ENCODE peak calls at places on chromosomes 3 and 15, in five cellular contexts. B is Peyer's patch, J is heart left ventricle, F is uterus, A is right lobe of liver. M is an unnamed sample.
A peak's percentile ranks its signal among the peaks of the same experiment; 100 is the strongest.

GRCh38 chr15:95291878-95292472 is 1038.5 kb upstream of the NR2F2 start:
- DNase-seq in B (no peak), J (no peak), F (no peak), A (no peak), M (no peak)

GRCh38 chr3:45564172-45564571 is 30.4 kb upstream of the LIMD1 start:
- DNase-seq in A (no peak), J (no peak), B (no peak), F (no peak), M (no peak)

GRCh38 chr3:120140098-120140742 is 46.0 kb upstream of the GSK3B start:
- DNase-seq in A (no peak), B (no peak), F (no peak), J (no peak), M (no peak)

GRCh38 chr3:81728766-81729544 is 32.5 kb downstream of the GBE1 start:
- DNase-seq in B (no peak), A (no peak), J (no peak), F (no peak), M (no peak)

GRCh38 chr3:22585504-22585903 is 617.6 kb upstream of the UBE2E2 start:
- DNase-seq in B (no peak), A (no peak), J (no peak), F (no peak), M (no peak)

GRCh38 chr3:158539414-158540014 is 31.5 kb upstream of the MLF1 start:
- DNase-seq in F (no peak), J (no peak), A (no peak), B (no peak), M (peak; percentile 24)

GRCh38 chr3:167821248-167821805 is 85.8 kb downstream of the SERPINI1 start:
- DNase-seq in B (no peak), F (no peak), A (no peak), J (no peak), M (no peak)

GRCh38 chr3:48528754-48529153 is 24.8 kb upstream of the SHISA5 start:
- DNase-seq in A (no peak), B (no peak), F (no peak), J (no peak), M (no peak)

GRCh38 chr3:19866751-19867347 is 67.2 kb downstream of the EFHB start:
- DNase-seq in A (no peak), B (no peak), J (no peak), F (no peak), M (peak; percentile 23)

GRCh38 chr3:158727499-158728377 is 4.5 kb downstream of the RARRES1 start:
- DNase-seq in J (no peak), B (no peak), A (no peak), F (no peak), M (peak; percentile 64)

GRCh38 chr3:163657088-163657487 is 1421.2 kb downstream of the SI start:
- DNase-seq in J (no peak), F (no peak), B (no peak), A (no peak), M (no peak)

GRCh38 chr15:93165737-93166136 is 76.7 kb upstream of the RGMA start:
- DNase-seq in B (no peak), F (no peak), J (no peak), A (no peak), M (no peak)

GRCh38 chr15:50123861-50124556 is 5.0 kb upstream of the ATP8B4 start:
- DNase-seq in F (no peak), J (no peak), B (no peak), A (no peak), M (no peak)

GRCh38 chr3:89656388-89656787 is 549.0 kb downstream of the EPHA3 start:
- DNase-seq in A (no peak), J (no peak), F (no peak), B (no peak), M (no peak)

GRCh38 chr3:35422826-35423601 is 216.3 kb upstream of the ARPP21 start:
- DNase-seq in F (no peak), A (no peak), J (no peak), B (no peak), M (no peak)

GRCh38 chr3:50166309-50167019 is 11.3 kb downstream of the SEMA3F start:
- DNase-seq in B (no peak), A (no peak), J (no peak), F (no peak), M (no peak)

GRCh38 chr15:25668236-25668635 is 194.9 kb downstream of the ATP10A start:
- DNase-seq in B (no peak), A (no peak), F (no peak), J (no peak), M (no peak)

GRCh38 chr3:157290761-157291160 is 130.8 kb upstream of the CCNL1 start:
- DNase-seq in J (no peak), F (no peak), B (no peak), A (no peak), M (no peak)

GRCh38 chr3:2141482-2141881 is 42.8 kb downstream of the CNTN4 start:
- DNase-seq in A (no peak), J (no peak), B (no peak), F (no peak), M (no peak)

GRCh38 chr15:59501531-59502113 is 63.6 kb downstream of the FAM81A start:
- DNase-seq in B (no peak), F (no peak), J (no peak), A (peak; percentile 64), M (peak; percentile 57)

GRCh38 chr3:132432639-132433038 is 15.3 kb downstream of the DNAJC13 start:
- DNase-seq in B (no peak), A (no peak), F (no peak), J (no peak), M (no peak)

GRCh38 chr3:156668073-156668763 is 6.2 kb upstream of the TIPARP start:
- DNase-seq in F (no peak), A (no peak), J (no peak), B (no peak), M (peak; percentile 71)

GRCh38 chr15:41465822-41466421 is 27.8 kb upstream of the ITPKA start:
- DNase-seq in J (no peak), B (no peak), A (no peak), F (no peak), M (no peak)

GRCh38 chr15:63946524-63947065 is 99.7 kb downstream of the DAPK2 start:
- DNase-seq in B (no peak), J (no peak), F (no peak), A (peak; percentile 34), M (no peak)

GRCh38 chr15:79434361-79434760 is 2.2 kb downstream of the MINAR1 start:
- DNase-seq in B (no peak), A (no peak), F (no peak), J (no peak), M (no peak)

GRCh38 chr15:63466378-63467192 is 37.8 kb upstream of the USP3 start:
- DNase-seq in B (no peak), J (no peak), A (peak; percentile 84), F (no peak), M (no peak)

GRCh38 chr15:67783303-67783702 is 42.0 kb upstream of the SKOR1 start:
- DNase-seq in J (no peak), B (no peak), F (no peak), A (no peak), M (peak; percentile 28)

GRCh38 chr15:67784057-67784781 is 41.1 kb upstream of the SKOR1 start:
- DNase-seq in A (no peak), J (no peak), B (no peak), F (no peak), M (peak; percentile 58)

GRCh38 chr15:67781061-67781460 is 44.2 kb upstream of the SKOR1 start:
- DNase-seq in A (no peak), J (no peak), B (no peak), F (no peak), M (no peak)

GRCh38 chr15:67782592-67782991 is 42.7 kb upstream of the SKOR1 start:
- DNase-seq in B (no peak), A (no peak), J (no peak), F (no peak), M (no peak)

GRCh38 chr15:67781907-67782559 is 43.3 kb upstream of the SKOR1 start:
- DNase-seq in F (no peak), A (no peak), J (no peak), B (no peak), M (no peak)
- H3K27me3 ChIP-seq in F (no peaks in the 10 kb centered on the region), A (no peaks in the 10 kb centered on the region), J (no peaks in the 10 kb centered on the region), B (no peaks in the 10 kb centered on the region), M (no peaks in the 10 kb centered on the region)

GRCh38 chr3:32109256-32109655 is 2.8 kb downstream of the GPD1L start:
- DNase-seq in B (peak; percentile 53), J (peak; percentile 95), F (peak; percentile 82), A (peak; percentile 61), M (peak; percentile 75)

GRCh38 chr3:32106132-32106928 is at the start of gene GPD1L:
- DNase-seq in B (peak; percentile 97), F (peak; percentile 94), J (peak; percentile 97), A (peak; percentile 97), M (peak; percentile 96)

GRCh38 chr3:32105291-32106131 is 909 bp upstream of the GPD1L start:
- DNase-seq in F (no peak), B (no peak), J (no peak), A (no peak), M (peak; percentile 28)

GRCh38 chr3:32104492-32104891 is 1.9 kb upstream of the GPD1L start:
- DNase-seq in A (no peak), J (no peak), B (no peak), F (no peak), M (no peak)

GRCh38 chr3:32106929-32107362 is 526 bp downstream of the GPD1L start:
- DNase-seq in A (peak; percentile 49), F (peak; percentile 26), B (peak; percentile 86), J (peak; percentile 62), M (peak; percentile 84)
- TF ChIP-seq POLR2A in A (no peak), F (no peak), B (no peak), J (no peak), M (no peak)

GRCh38 chr15:52789008-52789600 is 1.0 kb downstream of the ONECUT1 start:
- DNase-seq in F (no peak), J (no peak), B (no peak), A (peak; percentile 47), M (no peak)

GRCh38 chr15:52790166-52790708 is at the start of gene ONECUT1:
- DNase-seq in J (no peak), A (peak; percentile 87), B (peak; percentile 54), F (no peak), M (peak; percentile 50)

GRCh38 chr15:52790941-52791751 is 1.0 kb upstream of the ONECUT1 start:
- DNase-seq in B (peak; percentile 46), A (peak; percentile 64), F (no peak), J (no peak), M (no peak)

GRCh38 chr15:52789601-52790165 is 453 bp downstream of the ONECUT1 start:
- DNase-seq in B (no peak), F (no peak), A (peak; percentile 64), J (no peak), M (no peak)

GRCh38 chr15:52791776-52792175 is 1.6 kb upstream of the ONECUT1 start:
- DNase-seq in J (no peak), A (no peak), B (no peak), F (no peak), M (no peak)
- H3K27me3 ChIP-seq in J (peaks cover 91% of the 10 kb centered on the region), A (no peaks in the 10 kb centered on the region), B (peaks cover 68% of the 10 kb centered on the region), F (peaks cover 56% of the 10 kb centered on the region), M (peaks cover 98% of the 10 kb centered on the region)

DNA sequence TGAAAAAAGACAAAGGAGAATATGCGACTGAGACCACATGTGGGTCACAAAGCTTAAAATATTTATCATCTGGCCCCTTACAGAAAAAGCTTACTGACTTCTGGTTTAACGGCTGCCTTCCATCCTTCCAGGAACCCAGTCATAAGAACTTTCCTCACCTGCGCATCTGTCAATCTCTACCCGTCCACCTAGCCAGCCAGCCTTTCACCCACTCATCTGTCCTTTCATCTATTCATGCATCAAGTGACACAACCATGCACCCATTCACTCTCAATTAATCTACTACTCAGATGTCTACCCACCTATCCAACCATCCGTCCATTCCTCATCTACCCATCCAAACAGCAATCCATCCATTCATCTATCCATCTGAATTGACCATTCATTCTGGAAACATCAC is 64.2 kb upstream of the NR2C2 start:
- DNase-seq in B (no peak), A (no peak), J (no peak), F (no peak), M (no peak)
- TF ChIP-seq POLR2A in B (no peak), A (no peak), J (no peak), F (no peak), M (no peak)

GRCh38 chr3:53801319-53801718 is 44.9 kb downstream of the CHDH start:
- DNase-seq in A (no peak), F (no peak), B (no peak), J (no peak), M (no peak)
- H3K27me3 ChIP-seq in A (no peaks in the 10 kb centered on the region), F (no peaks in the 10 kb centered on the region), B (no peaks in the 10 kb centered on the region), J (no peaks in the 10 kb centered on the region), M (no peaks in the 10 kb centered on the region)

M was measured in transverse colon.